ENCODE peak calls at places on chromosomes 2 and 18, in eight cellular contexts. L, B, R, J, O, Q, I and C are unnamed samples.

GRCh38 chr2:43333656-43334144 is 107.3 kb upstream of the ZFP36L2 start:
- DNase-seq in Q (no peak), L (no peak), J (no peak), O (no peak), B (no peak), R (no peak), I (peak), C (no peak)

GRCh38 chr18:79556829-79557585 is 122.6 kb upstream of the CTDP1 start:
- DNase-seq in L (no peak), O (peak), I (no peak), R (no peak), B (no peak), J (no peak), Q (no peak), C (no peak)

GRCh38 chr2:50444286-50444685 is 587.6 kb downstream of the NRXN1 start:
- DNase-seq in J (no peak), R (no peak), L (no peak), I (no peak), O (no peak), B (no peak), Q (no peak), C (no peak)

GRCh38 chr2:103809946-103810345 is 1044.0 kb upstream of the POU3F3 start:
- DNase-seq in L (no peak), I (no peak), Q (no peak), O (no peak), J (no peak), R (no peak), B (no peak), C (no peak)

GRCh38 chr2:15812187-15812830 is 128.0 kb upstream of the MYCN start:
- DNase-seq in I (no peak), B (no peak), J (no peak), L (no peak), R (no peak), O (no peak), Q (no peak), C (no peak)

GRCh38 chr2:119158563-119159347 is at the start of gene C1QL2:
- DNase-seq in R (no peak), Q (no peak), O (no peak), J (no peak), I (no peak), L (no peak), B (peak), C (no peak)

GRCh38 chr2:15927546-15928218 is 12.7 kb upstream of the MYCN start:
- DNase-seq in B (no peak), I (no peak), L (no peak), Q (no peak), J (no peak), R (no peak), O (no peak), C (no peak)

GRCh38 chr2:54903736-54904554 is 146.3 kb downstream of the RTN4 start:
- DNase-seq in B (no peak), R (no peak), I (peak), Q (peak), L (no peak), O (no peak), J (no peak), C (peak)

GRCh38 chr2:85998071-85998991 is 107.4 kb downstream of the POLR1A start:
- DNase-seq in Q (peak), O (peak), B (no peak), R (no peak), J (no peak), I (peak), L (no peak), C (no peak)

GRCh38 chr2:101121174-101121573 is 30.0 kb downstream of the TBC1D8 start:
- DNase-seq in L (no peak), O (no peak), B (no peak), R (no peak), I (no peak), Q (no peak), J (no peak), C (no peak)

GRCh38 chr2:38170733-38171132 is 94.8 kb upstream of the CYP1B1 start:
- DNase-seq in Q (no peak), I (no peak), B (no peak), J (no peak), R (no peak), L (no peak), O (no peak), C (no peak)

GRCh38 chr2:21379140-21379539 is 255.4 kb downstream of the TDRD15 start:
- DNase-seq in J (no peak), Q (no peak), L (no peak), I (no peak), R (no peak), B (no peak), O (no peak), C (no peak)

GRCh38 chr2:222960126-222960525 is 91.9 kb upstream of the KCNE4 start:
- DNase-seq in J (no peak), L (no peak), B (no peak), O (no peak), I (no peak), Q (no peak), R (no peak), C (no peak)

GRCh38 chr2:212097001-212097400 is 441.6 kb downstream of the ERBB4 start:
- DNase-seq in I (no peak), L (no peak), J (no peak), B (no peak), Q (no peak), O (no peak), R (no peak), C (no peak)

GRCh38 chr2:54084600-54084999 is 30.8 kb upstream of the ACYP2 start:
- DNase-seq in Q (no peak), B (peak), L (no peak), I (peak), R (no peak), J (no peak), O (no peak), C (no peak)

GRCh38 chr18:22203035-22203434 is 33.6 kb downstream of the GATA6 start:
- DNase-seq in L (no peak), Q (no peak), J (no peak), R (no peak), I (no peak), B (no peak), O (no peak), C (no peak)

GRCh38 chr2:25976884-25977741 is 5.2 kb downstream of the KIF3C start:
- DNase-seq in R (no peak), Q (no peak), I (peak), J (no peak), B (no peak), L (no peak), O (no peak), C (no peak)

GRCh38 chr2:119753041-119753929 is 6.4 kb upstream of the PTPN4 start:
- DNase-seq in B (peak), I (peak), O (no peak), L (peak), J (no peak), Q (no peak), R (peak), C (peak)

GRCh38 chr2:216546231-216546630 is 47.6 kb downstream of the RPL37A start:
- DNase-seq in J (no peak), B (no peak), O (no peak), I (no peak), R (no peak), Q (no peak), L (no peak), C (no peak)

GRCh38 chr2:48227617-48228344 is 302.2 kb upstream of the STON1 start:
- DNase-seq in J (no peak), L (peak), I (no peak), O (no peak), R (no peak), B (no peak), Q (no peak), C (peak)

GRCh38 chr18:45169610-45170009 is 445.7 kb upstream of the SLC14A2 start:
- DNase-seq in Q (no peak), L (no peak), O (no peak), J (no peak), I (peak), B (no peak), R (no peak), C (no peak)

GRCh38 chr2:151243468-151243867 is 18.2 kb downstream of the RBM43 start:
- DNase-seq in Q (no peak), J (no peak), I (no peak), B (no peak), L (no peak), R (no peak), O (no peak), C (no peak)

GRCh38 chr2:38417745-38418689 is 40.9 kb upstream of the ATL2 start:
- DNase-seq in L (no peak), J (no peak), B (no peak), I (no peak), Q (no peak), R (peak), O (no peak), C (no peak)

GRCh38 chr18:32550958-32551357 is 80.3 kb upstream of the GAREM1 start:
- DNase-seq in Q (no peak), L (peak), R (no peak), J (no peak), O (no peak), I (no peak), B (peak), C (peak)

GRCh38 chr2:43086451-43087221 is 139.8 kb downstream of the ZFP36L2 start:
- DNase-seq in I (peak), L (no peak), O (peak), B (no peak), Q (peak), R (no peak), J (peak), C (no peak)

GRCh38 chr2:216918088-216918680 is 58.3 kb upstream of the TNP1 start:
- DNase-seq in I (peak), R (no peak), O (no peak), B (no peak), L (no peak), J (no peak), Q (no peak), C (no peak)

GRCh38 chr2:234483568-234484251 is 13.2 kb downstream of the ARL4C start:
- DNase-seq in O (no peak), L (peak), R (peak), I (no peak), Q (peak), B (peak), J (no peak), C (peak)